ENCODE peak calls at places on chromosomes 13 and 19, in eight cellular contexts. One of them, this sample, is unnamed. For H3K4me1, the result is how much of the 10 kb centered on the place peaks cover.

GRCh38 chr13:109715902-109716301 is 70.5 kb downstream of the IRS2 start:
- DNase-seq in fibroblast of lung: peak
- DNase-seq in lung: no peak
- DNase-seq in tibial nerve: peak
- DNase-seq in hepatocyte: peak
- DNase-seq in IMR-90: peak
- DNase-seq in GM23248: peak
- DNase-seq in BE2C: no peak
- DNase-seq in this sample: no peak

GRCh38 chr13:99042851-99043250 is 65.0 kb upstream of the DOCK9 start:
- DNase-seq in fibroblast of lung: no peak
- DNase-seq in lung: no peak
- DNase-seq in tibial nerve: no peak
- DNase-seq in hepatocyte: no peak
- DNase-seq in IMR-90: no peak
- DNase-seq in GM23248: no peak
- DNase-seq in BE2C: no peak
- DNase-seq in this sample: no peak

GRCh38 chr13:27117158-27117557 is 54.5 kb downstream of the USP12 start:
- DNase-seq in fibroblast of lung: peak
- DNase-seq in lung: no peak
- DNase-seq in tibial nerve: no peak
- DNase-seq in hepatocyte: no peak
- DNase-seq in IMR-90: peak
- DNase-seq in GM23248: no peak
- DNase-seq in BE2C: no peak
- DNase-seq in this sample: no peak

GRCh38 chr19:35143231-35143715 is at the start of gene FXYD7:
- DNase-seq in fibroblast of lung: no peak
- DNase-seq in lung: no peak
- DNase-seq in tibial nerve: no peak
- DNase-seq in hepatocyte: no peak
- DNase-seq in IMR-90: no peak
- DNase-seq in GM23248: no peak
- DNase-seq in BE2C: peak
- DNase-seq in this sample: no peak

GRCh38 chr13:59997976-59998375 is 165.8 kb downstream of the DIAPH3 start:
- DNase-seq in fibroblast of lung: no peak
- DNase-seq in lung: no peak
- DNase-seq in tibial nerve: no peak
- DNase-seq in hepatocyte: no peak
- DNase-seq in IMR-90: peak
- DNase-seq in GM23248: no peak
- DNase-seq in BE2C: no peak
- DNase-seq in this sample: no peak

GRCh38 chr19:42216653-42217521 is 590 bp downstream of the DEDD2 start:
- DNase-seq in fibroblast of lung: peak
- DNase-seq in lung: no peak
- DNase-seq in tibial nerve: no peak
- DNase-seq in hepatocyte: peak
- DNase-seq in IMR-90: peak
- DNase-seq in GM23248: peak
- DNase-seq in BE2C: peak
- DNase-seq in this sample: no peak

GRCh38 chr13:43908156-43909126 is 28.7 kb downstream of the LACC1 start:
- DNase-seq in fibroblast of lung: peak
- DNase-seq in lung: no peak
- DNase-seq in tibial nerve: no peak
- DNase-seq in hepatocyte: peak
- DNase-seq in IMR-90: peak
- DNase-seq in GM23248: peak
- DNase-seq in BE2C: no peak
- DNase-seq in this sample: no peak

GRCh38 chr13:42478531-42479156 is 95.3 kb upstream of the TNFSF11 start:
- DNase-seq in fibroblast of lung: peak
- DNase-seq in lung: no peak
- DNase-seq in tibial nerve: no peak
- DNase-seq in hepatocyte: peak
- DNase-seq in IMR-90: peak
- DNase-seq in GM23248: peak
- DNase-seq in BE2C: no peak
- DNase-seq in this sample: no peak

GRCh38 chr13:31209172-31209818 is 9.5 kb downstream of the B3GLCT start:
- DNase-seq in fibroblast of lung: peak
- DNase-seq in lung: no peak
- DNase-seq in tibial nerve: no peak
- DNase-seq in hepatocyte: peak
- DNase-seq in IMR-90: peak
- DNase-seq in GM23248: peak
- DNase-seq in BE2C: peak
- DNase-seq in this sample: no peak

GRCh38 chr19:43504426-43505185 is at the start of gene PHLDB3:
- DNase-seq in fibroblast of lung: no peak
- DNase-seq in lung: peak
- DNase-seq in tibial nerve: no peak
- DNase-seq in hepatocyte: peak
- DNase-seq in IMR-90: peak
- DNase-seq in GM23248: peak
- DNase-seq in BE2C: peak
- DNase-seq in this sample: no peak

GRCh38 chr13:33353210-33353609 is 67.7 kb upstream of the STARD13 start:
- DNase-seq in fibroblast of lung: no peak
- DNase-seq in lung: peak
- DNase-seq in tibial nerve: peak
- DNase-seq in hepatocyte: no peak
- DNase-seq in IMR-90: no peak
- DNase-seq in GM23248: no peak
- DNase-seq in BE2C: no peak
- DNase-seq in this sample: no peak

GRCh38 chr19:31574251-31574973 is 225.2 kb upstream of the TSHZ3 start:
- DNase-seq in fibroblast of lung: no peak
- DNase-seq in lung: no peak
- DNase-seq in tibial nerve: no peak
- DNase-seq in hepatocyte: no peak
- DNase-seq in IMR-90: no peak
- DNase-seq in GM23248: no peak
- DNase-seq in BE2C: no peak
- DNase-seq in this sample: no peak

GRCh38 chr19:2243274-2244121 is 5.6 kb upstream of the AMH start:
- DNase-seq in fibroblast of lung: no peak
- DNase-seq in lung: no peak
- DNase-seq in tibial nerve: no peak
- DNase-seq in hepatocyte: peak
- DNase-seq in IMR-90: no peak
- DNase-seq in GM23248: no peak
- DNase-seq in BE2C: peak
- DNase-seq in this sample: no peak

GRCh38 chr19:10655457-10656312 is 1.5 kb downstream of the ILF3 start:
- DNase-seq in fibroblast of lung: no peak
- DNase-seq in lung: no peak
- DNase-seq in tibial nerve: no peak
- DNase-seq in hepatocyte: peak
- DNase-seq in IMR-90: peak
- DNase-seq in GM23248: peak
- DNase-seq in BE2C: peak
- DNase-seq in this sample: no peak
- H3K4me1 ChIP-seq in fibroblast of lung: under half
- H3K4me1 ChIP-seq in lung: under half
- H3K4me1 ChIP-seq in tibial nerve: under half
- H3K4me1 ChIP-seq in hepatocyte: under half
- H3K4me1 ChIP-seq in IMR-90: under half
- H3K4me1 ChIP-seq in GM23248: under half
- H3K4me1 ChIP-seq in BE2C: under half
- H3K4me1 ChIP-seq in this sample: under half

GRCh38 chr19:15317392-15318011 is 14.8 kb downstream of the BRD4 start:
- DNase-seq in fibroblast of lung: peak
- DNase-seq in lung: no peak
- DNase-seq in tibial nerve: no peak
- DNase-seq in hepatocyte: no peak
- DNase-seq in IMR-90: peak
- DNase-seq in GM23248: peak
- DNase-seq in BE2C: no peak
- DNase-seq in this sample: no peak
- H3K4me3 ChIP-seq in fibroblast of lung: no peak
- H3K4me3 ChIP-seq in lung: no peak
- H3K4me3 ChIP-seq in tibial nerve: no peak
- H3K4me3 ChIP-seq in hepatocyte: no peak
- H3K4me3 ChIP-seq in IMR-90: no peak
- H3K4me3 ChIP-seq in GM23248: peak
- H3K4me3 ChIP-seq in BE2C: no peak
- H3K4me3 ChIP-seq in this sample: no peak

GRCh38 chr13:114055766-114056165 is 76.7 kb downstream of the RASA3 start:
- DNase-seq in fibroblast of lung: no peak
- DNase-seq in lung: no peak
- DNase-seq in tibial nerve: no peak
- DNase-seq in hepatocyte: no peak
- DNase-seq in IMR-90: no peak
- DNase-seq in GM23248: no peak
- DNase-seq in BE2C: no peak
- DNase-seq in this sample: no peak
- H3K4me1 ChIP-seq in fibroblast of lung: under half
- H3K4me1 ChIP-seq in lung: under half
- H3K4me1 ChIP-seq in tibial nerve: under half
- H3K4me1 ChIP-seq in hepatocyte: under half
- H3K4me1 ChIP-seq in IMR-90: under half
- H3K4me1 ChIP-seq in GM23248: under half
- H3K4me1 ChIP-seq in BE2C: under half
- H3K4me1 ChIP-seq in this sample: under half

GRCh38 chr13:101415358-101416174 is 742 bp downstream of the NALCN start:
- DNase-seq in fibroblast of lung: no peak
- DNase-seq in lung: no peak
- DNase-seq in tibial nerve: no peak
- DNase-seq in hepatocyte: no peak
- DNase-seq in IMR-90: no peak
- DNase-seq in GM23248: peak
- DNase-seq in BE2C: no peak
- DNase-seq in this sample: no peak
- H3K4me3 ChIP-seq in fibroblast of lung: peak
- H3K4me3 ChIP-seq in lung: no peak
- H3K4me3 ChIP-seq in tibial nerve: peak
- H3K4me3 ChIP-seq in hepatocyte: peak
- H3K4me3 ChIP-seq in IMR-90: peak
- H3K4me3 ChIP-seq in GM23248: peak
- H3K4me3 ChIP-seq in BE2C: no peak
- H3K4me3 ChIP-seq in this sample: no peak